ENCODE peak calls at places on chromosomes 16 and 17, in seven cellular contexts. Y is EL; H is stimulated activated CD4-positive, alpha-beta T cell treated with anti-CD3 and anti-CD28 coated beads, Interleukin-2, amount 100 ng/mL, for 48 hours; D is activated T-cell treated with anti-CD3 and anti-CD28 coated beads, Interleukin-2, amount 50 U/mL, for 1 hour; O is hypothalamus; L is Calu3; I is psoas muscle. Q is an unnamed sample.

GRCh38 chr16:54407596-54407995 is 121.0 kb upstream of the IRX3 start:
- DNase-seq in D (no peak), I (no peak), L (no peak), O (no peak), Y (peak), H (no peak), Q (peak)

GRCh38 chr16:57316390-57317017 is 32.0 kb upstream of the PLLP start:
- DNase-seq in O (no peak), D (no peak), L (no peak), Y (peak), I (no peak), H (no peak), Q (peak)

GRCh38 chr17:61700252-61700651 is 109.2 kb upstream of the NACA2 start:
- DNase-seq in L (no peak), I (no peak), O (no peak), H (no peak), D (no peak), Y (no peak), Q (no peak)

GRCh38 chr16:30958164-30959083 is 870 bp downstream of the SETD1A start:
- DNase-seq in I (peak), Y (peak), H (no peak), L (peak), O (no peak), D (peak), Q (peak)

GRCh38 chr17:17824780-17825614 is 11.8 kb downstream of the SREBF1 start:
- DNase-seq in Y (no peak), I (peak), D (no peak), O (no peak), L (no peak), H (no peak), Q (no peak)

GRCh38 chr17:60832206-60832605 is 154.6 kb downstream of the BCAS3 start:
- DNase-seq in O (no peak), Y (no peak), I (no peak), L (no peak), D (no peak), H (no peak), Q (no peak)

GRCh38 chr17:57585341-57586098 is 159.6 kb downstream of the CCDC182 start:
- DNase-seq in I (no peak), D (no peak), Y (no peak), H (no peak), O (no peak), L (no peak), Q (no peak)

GRCh38 chr17:70447588-70447987 is 278.3 kb downstream of the KCNJ2 start:
- DNase-seq in I (no peak), L (no peak), D (no peak), O (no peak), H (no peak), Y (peak), Q (peak)

GRCh38 chr16:8863594-8864424 is 5.0 kb downstream of the CARHSP1 start:
- DNase-seq in O (peak), Y (no peak), I (peak), H (no peak), D (no peak), L (peak), Q (no peak)

Q was measured in mammary epithelial cell.